ENCODE peak calls at places on chromosomes 3 and 15, in nine cellular contexts. Q is sigmoid colon, C is psoas muscle, I is upper lobe of right lung, M is GM12878, V is HepG2, O is tibial artery, K is heart right ventricle, F is breast epithelium. W is an unnamed sample.

GRCh38 chr15:44729394-44729913 is 6.9 kb upstream of the TRIM69 start:
- DNase-seq in Q (no peak), C (peak; percentile 54), I (peak; percentile 75), M (no peak), V (no peak), O (no peak), K (peak; percentile 31), F (no peak), W (no peak)

GRCh38 chr3:109132801-109133473 is 3.6 kb upstream of the C3orf85 start:
- DNase-seq in Q (no peak), C (no peak), I (no peak), M (no peak), V (no peak), O (no peak), K (no peak), F (no peak), W (no peak)

GRCh38 chr3:166837535-166837934 is 542.6 kb downstream of the ZBBX start:
- DNase-seq in Q (no peak), C (no peak), I (no peak), M (no peak), V (peak; percentile 32), O (no peak), K (no peak), F (no peak), W (no peak)

GRCh38 chr3:109852283-109852682 is 514.9 kb upstream of the DPPA4 start:
- DNase-seq in Q (no peak), C (no peak), I (no peak), M (no peak), V (no peak), O (no peak), K (no peak), F (no peak), W (no peak)

GRCh38 chr15:62103431-62103830 is 36.7 kb downstream of the C2CD4A start:
- DNase-seq in Q (no peak), C (no peak), I (no peak), M (no peak), V (no peak), O (no peak), K (no peak), F (no peak), W (no peak)

GRCh38 chr3:64687781-64688515 is at the start of gene ADAMTS9:
- DNase-seq in Q (peak; percentile 91), C (peak; percentile 86), I (peak; percentile 88), M (no peak), V (no peak), O (peak; percentile 60), K (peak; percentile 89), F (peak; percentile 51), W (peak; percentile 37)

GRCh38 chr3:190497809-190498208 is 16.1 kb upstream of the IL1RAP start:
- DNase-seq in Q (no peak), C (no peak), I (no peak), M (no peak), V (no peak), O (no peak), K (peak; percentile 48), F (no peak), W (no peak)

GRCh38 chr3:189927975-189928895 is 192.5 kb downstream of the P3H2 start:
- DNase-seq in Q (no peak), C (no peak), I (no peak), M (no peak), V (no peak), O (no peak), K (no peak), F (no peak), W (no peak)

GRCh38 chr3:195441971-195442572 is 748 bp downstream of the ACAP2 start:
- DNase-seq in Q (peak; percentile 73), C (peak; percentile 73), I (peak; percentile 73), M (no peak), V (no peak), O (peak; percentile 37), K (peak; percentile 45), F (no peak), W (peak; percentile 29)

GRCh38 chr3:138180375-138181029 is 5.8 kb upstream of the DBR1 start:
- DNase-seq in Q (no peak), C (no peak), I (no peak), M (no peak), V (peak; percentile 50), O (no peak), K (no peak), F (no peak), W (no peak)

GRCh38 chr3:157237886-157238285 is 77.9 kb upstream of the CCNL1 start:
- DNase-seq in Q (no peak), C (no peak), I (no peak), M (no peak), V (no peak), O (no peak), K (no peak), F (no peak), W (no peak)

GRCh38 chr3:119316313-119316670 is 22.1 kb downstream of the ARHGAP31 start:
- DNase-seq in Q (no peak), C (no peak), I (no peak), M (no peak), V (no peak), O (no peak), K (no peak), F (no peak), W (no peak)
- H3K4me3 ChIP-seq in Q (no peak overlapping the region), C (no peak overlapping the region), I (no peak overlapping the region), M (no peak overlapping the region), V (no peak overlapping the region), O (no peak overlapping the region), K (no peak overlapping the region), F (no peak overlapping the region), W (no peak overlapping the region)

DNA sequence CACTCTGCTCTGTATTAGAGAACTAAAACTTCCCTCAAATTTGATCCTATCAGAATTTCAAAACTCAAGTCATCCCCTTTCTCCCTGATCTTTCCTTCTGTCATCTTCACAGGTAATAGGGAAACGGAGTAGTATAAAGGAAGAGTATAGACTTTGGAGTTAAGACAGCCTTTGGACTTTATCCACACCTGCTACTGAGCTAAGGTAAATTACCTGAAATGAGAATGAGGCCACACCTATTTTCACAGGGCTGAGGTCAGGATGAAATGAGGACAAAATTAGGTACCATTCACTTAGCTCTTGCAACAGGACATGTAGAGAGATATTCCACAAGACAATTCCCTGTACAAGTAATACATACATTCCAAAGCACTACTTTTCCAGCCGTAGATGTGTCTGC is 461.9 kb downstream of the SHQ1 start:
- DNase-seq in Q (no peak), C (no peak), I (no peak), M (no peak), V (no peak), O (no peak), K (no peak), F (no peak), W (no peak)
- H3K4me1 ChIP-seq in Q (peaks cover 55% of the 10 kb centered on the region), C (peaks cover 31% of the 10 kb centered on the region), I (peaks cover 7% of the 10 kb centered on the region), M (peaks cover 4% of the 10 kb centered on the region), V (peaks cover 25% of the 10 kb centered on the region), O (no peaks in the 10 kb centered on the region), K (peaks cover 19% of the 10 kb centered on the region), F (no peaks in the 10 kb centered on the region), W (peaks cover 24% of the 10 kb centered on the region)

DNA sequence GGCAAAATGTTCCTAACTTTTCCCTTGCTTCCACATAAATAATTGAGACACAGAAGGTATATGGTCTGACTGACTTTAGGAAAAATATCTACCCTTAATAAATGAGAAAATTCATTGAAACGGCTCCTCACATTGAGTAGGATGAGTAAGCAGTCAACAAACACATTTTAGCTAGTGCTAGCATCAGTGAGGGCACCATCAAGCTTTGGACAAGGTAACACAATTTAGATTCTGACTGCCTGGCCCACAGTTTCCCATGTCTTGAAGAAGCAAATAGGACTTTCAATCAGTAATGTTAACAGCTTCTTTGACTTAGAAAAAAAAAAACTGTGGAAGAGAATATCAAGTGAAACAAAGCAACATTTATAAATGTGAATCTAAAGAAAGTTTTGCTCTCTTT is 70.1 kb upstream of the MBNL1 start:
- DNase-seq in Q (no peak), C (no peak), I (no peak), M (no peak), V (no peak), O (no peak), K (no peak), F (no peak), W (no peak)
- H3K4me3 ChIP-seq in Q (no peak overlapping the region), C (peak overlapping the region; percentile 62), I (no peak overlapping the region), M (peak overlapping the region; percentile 26), V (no peak overlapping the region), O (no peak overlapping the region), K (peak overlapping the region; percentile 37), F (no peak overlapping the region), W (no peak overlapping the region)

GRCh38 chr3:133463441-133463860 is 63.6 kb downstream of the BFSP2 start:
- DNase-seq in Q (no peak), C (no peak), I (no peak), M (no peak), V (no peak), O (no peak), K (no peak), F (no peak), W (no peak)
- H3K4me1 ChIP-seq in Q (peaks cover 11% of the 10 kb centered on the region), C (peaks cover 36% of the 10 kb centered on the region), I (peaks cover 9% of the 10 kb centered on the region), M (peaks cover 48% of the 10 kb centered on the region), V (peaks cover 40% of the 10 kb centered on the region), O (no peaks in the 10 kb centered on the region), K (peaks cover 8% of the 10 kb centered on the region), F (no peaks in the 10 kb centered on the region), W (peaks cover 37% of the 10 kb centered on the region)

DNA sequence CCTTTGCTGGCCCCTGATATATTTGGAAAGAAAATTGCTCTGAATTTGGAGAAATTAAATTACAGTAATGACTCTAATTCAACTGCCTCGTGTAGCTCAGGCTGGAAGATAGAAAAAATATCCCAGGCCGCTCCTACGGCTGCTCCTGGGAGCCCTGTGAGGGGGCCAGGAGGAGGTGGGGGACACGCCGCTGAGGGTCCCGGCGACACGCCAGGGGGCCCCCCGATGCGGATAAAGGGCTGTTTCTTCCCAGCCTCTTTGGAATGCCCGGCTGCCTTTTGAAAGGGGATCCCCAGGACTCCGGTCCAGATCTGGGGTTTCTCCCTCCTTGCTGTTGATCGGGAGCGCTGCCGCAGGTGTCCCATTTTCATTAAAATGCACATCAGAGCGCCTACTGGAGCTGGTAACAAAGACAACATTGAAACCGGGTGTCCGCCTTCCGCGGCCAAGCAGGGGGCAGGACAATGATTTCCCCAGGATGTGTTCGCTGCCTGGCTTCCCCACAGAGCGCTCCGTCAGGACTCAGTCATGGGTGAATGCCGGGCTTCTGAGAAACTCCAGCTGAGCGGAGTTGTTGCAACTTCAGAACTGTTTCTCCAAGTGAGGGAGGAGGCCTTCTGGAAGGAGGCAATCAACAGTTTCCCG is 200.1 kb upstream of the KBTBD8 start:
- DNase-seq in Q (peak; percentile 82), C (peak; percentile 69), I (peak; percentile 66), M (no peak), V (no peak), O (peak; percentile 27), K (peak; percentile 37), F (no peak), W (peak; percentile 6)
- H3K4me3 ChIP-seq in Q (no peak overlapping the region), C (peak overlapping the region; percentile 35), I (peak overlapping the region; percentile 29), M (no peak overlapping the region), V (no peak overlapping the region), O (peak overlapping the region; percentile 4), K (peak overlapping the region; percentile 10), F (peak overlapping the region; percentile 53), W (peak overlapping the region; percentile 17)

GRCh38 chr15:64892850-64893403 is 18.8 kb upstream of the ANKDD1A start:
- DNase-seq in Q (no peak), C (no peak), I (no peak), M (peak; percentile 45), V (no peak), O (no peak), K (no peak), F (no peak), W (no peak)
- H3K4me1 ChIP-seq in Q (peaks cover 38% of the 10 kb centered on the region), C (peaks cover 27% of the 10 kb centered on the region), I (peaks cover 59% of the 10 kb centered on the region), M (peaks cover 42% of the 10 kb centered on the region), V (peaks cover 60% of the 10 kb centered on the region), O (no peaks in the 10 kb centered on the region), K (peaks cover 44% of the 10 kb centered on the region), F (no peaks in the 10 kb centered on the region), W (peaks cover 35% of the 10 kb centered on the region)

DNA sequence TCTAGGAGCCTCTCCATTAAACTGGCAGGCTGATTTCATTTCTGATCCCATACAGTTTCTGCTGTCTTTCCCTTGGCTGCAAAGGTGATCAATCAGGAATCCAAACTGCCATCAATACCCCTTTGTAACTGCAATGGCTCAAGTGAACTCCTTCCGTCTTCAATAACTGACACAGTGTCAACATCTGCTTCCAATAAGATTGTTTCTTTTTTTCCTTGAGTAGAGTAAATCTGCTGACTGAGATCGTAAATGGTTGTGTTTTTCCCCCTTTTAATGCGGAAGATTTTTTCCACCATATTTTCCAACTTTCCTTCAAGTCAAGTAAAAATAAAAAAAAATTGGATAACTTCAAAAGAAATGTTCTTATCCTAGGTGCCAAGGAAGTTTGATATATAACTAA is 48.8 kb downstream of the VGLL3 start:
- DNase-seq in Q (no peak), C (no peak), I (no peak), M (no peak), V (no peak), O (no peak), K (no peak), F (no peak), W (no peak)
- H3K4me3 ChIP-seq in Q (no peak overlapping the region), C (no peak overlapping the region), I (no peak overlapping the region), M (no peak overlapping the region), V (no peak overlapping the region), O (no peak overlapping the region), K (no peak overlapping the region), F (no peak overlapping the region), W (no peak overlapping the region)